ENCODE peak calls at places on chromosomes 13 and 19, in nine cellular contexts. One of them, this sample, is unnamed. For H3K4me1, the result is how much of the 10 kb centered on the place peaks cover.

GRCh38 chr19:35882074-35882832 is 13.9 kb downstream of the APLP1 start:
- DNase-seq in PC-3: peak
- DNase-seq in endothelial cell of umbilical vein: peak
- DNase-seq in lower lobe of right lung: no peak
- DNase-seq in psoas muscle: no peak
- DNase-seq in breast epithelium: no peak
- DNase-seq in A549: peak
- DNase-seq in adipocyte: peak
- DNase-seq in CD8-positive, alpha-beta memory T cell: no peak
- DNase-seq in this sample: peak

GRCh38 chr13:107203146-107203847 is 635.4 kb upstream of the ARGLU1 start:
- DNase-seq in psoas muscle: no peak
- DNase-seq in adipocyte: no peak
- DNase-seq in endothelial cell of umbilical vein: peak
- DNase-seq in PC-3: peak
- DNase-seq in A549: peak
- DNase-seq in breast epithelium: no peak
- DNase-seq in CD8-positive, alpha-beta memory T cell: no peak
- DNase-seq in lower lobe of right lung: no peak
- DNase-seq in this sample: peak

GRCh38 chr13:94947965-94948371 is 235.6 kb upstream of the SOX21 start:
- DNase-seq in endothelial cell of umbilical vein: no peak
- DNase-seq in A549: no peak
- DNase-seq in PC-3: no peak
- DNase-seq in adipocyte: no peak
- DNase-seq in breast epithelium: no peak
- DNase-seq in lower lobe of right lung: no peak
- DNase-seq in CD8-positive, alpha-beta memory T cell: no peak
- DNase-seq in psoas muscle: no peak
- DNase-seq in this sample: peak

GRCh38 chr13:113152894-113153809 is 5.3 kb upstream of the PROZ start:
- DNase-seq in endothelial cell of umbilical vein: no peak
- DNase-seq in adipocyte: peak
- DNase-seq in psoas muscle: peak
- DNase-seq in breast epithelium: no peak
- DNase-seq in A549: peak
- DNase-seq in CD8-positive, alpha-beta memory T cell: no peak
- DNase-seq in PC-3: peak
- DNase-seq in lower lobe of right lung: peak
- DNase-seq in this sample: no peak

GRCh38 chr19:16342002-16342715 is 17.5 kb downstream of the KLF2 start:
- DNase-seq in psoas muscle: no peak
- DNase-seq in endothelial cell of umbilical vein: no peak
- DNase-seq in breast epithelium: no peak
- DNase-seq in CD8-positive, alpha-beta memory T cell: no peak
- DNase-seq in PC-3: no peak
- DNase-seq in adipocyte: no peak
- DNase-seq in lower lobe of right lung: no peak
- DNase-seq in A549: no peak
- DNase-seq in this sample: no peak

GRCh38 chr19:58550362-58551122 is 4.4 kb downstream of the CHMP2A start:
- DNase-seq in A549: no peak
- DNase-seq in adipocyte: no peak
- DNase-seq in CD8-positive, alpha-beta memory T cell: no peak
- DNase-seq in lower lobe of right lung: no peak
- DNase-seq in endothelial cell of umbilical vein: no peak
- DNase-seq in PC-3: no peak
- DNase-seq in psoas muscle: no peak
- DNase-seq in breast epithelium: no peak
- DNase-seq in this sample: no peak

GRCh38 chr13:73536865-73537264 is 478.1 kb downstream of the KLF5 start:
- DNase-seq in endothelial cell of umbilical vein: no peak
- DNase-seq in CD8-positive, alpha-beta memory T cell: no peak
- DNase-seq in adipocyte: no peak
- DNase-seq in psoas muscle: no peak
- DNase-seq in A549: no peak
- DNase-seq in breast epithelium: no peak
- DNase-seq in PC-3: no peak
- DNase-seq in lower lobe of right lung: no peak
- DNase-seq in this sample: no peak

GRCh38 chr19:14118165-14119051 is 846 bp upstream of the PRKACA start:
- DNase-seq in adipocyte: peak
- DNase-seq in lower lobe of right lung: peak
- DNase-seq in breast epithelium: peak
- DNase-seq in A549: no peak
- DNase-seq in PC-3: no peak
- DNase-seq in psoas muscle: peak
- DNase-seq in endothelial cell of umbilical vein: peak
- DNase-seq in CD8-positive, alpha-beta memory T cell: peak
- DNase-seq in this sample: peak

GRCh38 chr19:46610851-46611770 is 10.0 kb downstream of the CALM3 start:
- DNase-seq in psoas muscle: peak
- DNase-seq in endothelial cell of umbilical vein: no peak
- DNase-seq in lower lobe of right lung: no peak
- DNase-seq in CD8-positive, alpha-beta memory T cell: no peak
- DNase-seq in A549: no peak
- DNase-seq in adipocyte: no peak
- DNase-seq in breast epithelium: no peak
- DNase-seq in PC-3: no peak
- DNase-seq in this sample: no peak

GRCh38 chr13:28392428-28392827 is 102.5 kb downstream of the FLT1 start:
- DNase-seq in psoas muscle: no peak
- DNase-seq in CD8-positive, alpha-beta memory T cell: no peak
- DNase-seq in lower lobe of right lung: no peak
- DNase-seq in adipocyte: no peak
- DNase-seq in endothelial cell of umbilical vein: peak
- DNase-seq in PC-3: no peak
- DNase-seq in breast epithelium: no peak
- DNase-seq in A549: no peak
- DNase-seq in this sample: no peak

DNA sequence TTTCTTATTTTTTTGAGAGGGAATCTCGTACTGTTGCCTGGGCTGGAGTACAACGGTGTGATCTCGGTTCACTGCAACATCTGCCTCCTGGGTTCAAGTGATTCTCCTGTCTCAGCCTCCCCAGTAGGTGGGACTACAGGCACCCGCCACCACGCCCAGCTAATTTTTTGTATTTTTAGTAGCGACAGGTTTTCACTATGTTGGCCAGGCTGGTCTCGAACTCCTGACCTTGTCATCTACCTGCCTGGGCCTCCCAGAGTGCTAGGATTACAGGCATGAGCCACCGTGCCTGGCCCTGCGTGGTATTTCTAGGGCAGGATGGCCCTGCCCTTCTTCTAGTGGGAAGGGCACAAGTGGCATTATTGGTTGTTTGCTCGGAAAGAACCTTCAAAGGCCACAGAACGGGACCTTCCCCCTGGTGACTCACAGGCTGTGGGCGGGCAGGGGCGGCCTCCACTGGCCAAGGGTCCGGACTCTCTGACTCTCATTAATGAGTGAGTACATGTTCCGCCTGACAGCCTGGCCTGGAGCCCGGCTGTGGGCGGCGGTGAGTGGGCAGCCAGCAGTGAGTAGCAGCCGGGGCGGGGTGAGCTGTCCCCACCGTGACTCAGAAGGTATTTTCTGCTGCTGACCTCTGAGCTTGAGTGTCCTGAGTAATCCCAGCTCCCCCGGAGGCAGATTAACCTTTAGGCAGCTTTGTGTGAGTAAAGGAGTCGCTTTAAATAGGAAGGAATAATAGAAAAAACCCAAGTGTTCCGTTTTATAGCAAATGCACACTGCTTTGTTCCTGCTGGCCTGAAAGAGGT is 5.1 kb downstream of the DOT1L start:
- DNase-seq in CD8-positive, alpha-beta memory T cell: peak
- DNase-seq in breast epithelium: peak
- DNase-seq in adipocyte: peak
- DNase-seq in A549: peak
- DNase-seq in psoas muscle: peak
- DNase-seq in lower lobe of right lung: peak
- DNase-seq in endothelial cell of umbilical vein: peak
- DNase-seq in PC-3: peak
- DNase-seq in this sample: no peak
- H3K4me1 ChIP-seq in CD8-positive, alpha-beta memory T cell: under half
- H3K4me1 ChIP-seq in breast epithelium: under half
- H3K4me1 ChIP-seq in adipocyte: half or more
- H3K4me1 ChIP-seq in A549: half or more
- H3K4me1 ChIP-seq in psoas muscle: half or more
- H3K4me1 ChIP-seq in lower lobe of right lung: half or more
- H3K4me1 ChIP-seq in endothelial cell of umbilical vein: under half
- H3K4me1 ChIP-seq in PC-3: under half
- H3K4me1 ChIP-seq in this sample: under half

GRCh38 chr19:19425170-19425875 is 19.8 kb downstream of the GATAD2A start:
- DNase-seq in endothelial cell of umbilical vein: no peak
- DNase-seq in A549: no peak
- DNase-seq in PC-3: no peak
- DNase-seq in CD8-positive, alpha-beta memory T cell: no peak
- DNase-seq in breast epithelium: no peak
- DNase-seq in adipocyte: no peak
- DNase-seq in psoas muscle: no peak
- DNase-seq in lower lobe of right lung: no peak
- DNase-seq in this sample: no peak
- H3K4me1 ChIP-seq in endothelial cell of umbilical vein: under half
- H3K4me1 ChIP-seq in A549: under half
- H3K4me1 ChIP-seq in PC-3: under half
- H3K4me1 ChIP-seq in CD8-positive, alpha-beta memory T cell: half or more
- H3K4me1 ChIP-seq in breast epithelium: under half
- H3K4me1 ChIP-seq in adipocyte: under half
- H3K4me1 ChIP-seq in psoas muscle: under half
- H3K4me1 ChIP-seq in lower lobe of right lung: under half
- H3K4me1 ChIP-seq in this sample: under half

DNA sequence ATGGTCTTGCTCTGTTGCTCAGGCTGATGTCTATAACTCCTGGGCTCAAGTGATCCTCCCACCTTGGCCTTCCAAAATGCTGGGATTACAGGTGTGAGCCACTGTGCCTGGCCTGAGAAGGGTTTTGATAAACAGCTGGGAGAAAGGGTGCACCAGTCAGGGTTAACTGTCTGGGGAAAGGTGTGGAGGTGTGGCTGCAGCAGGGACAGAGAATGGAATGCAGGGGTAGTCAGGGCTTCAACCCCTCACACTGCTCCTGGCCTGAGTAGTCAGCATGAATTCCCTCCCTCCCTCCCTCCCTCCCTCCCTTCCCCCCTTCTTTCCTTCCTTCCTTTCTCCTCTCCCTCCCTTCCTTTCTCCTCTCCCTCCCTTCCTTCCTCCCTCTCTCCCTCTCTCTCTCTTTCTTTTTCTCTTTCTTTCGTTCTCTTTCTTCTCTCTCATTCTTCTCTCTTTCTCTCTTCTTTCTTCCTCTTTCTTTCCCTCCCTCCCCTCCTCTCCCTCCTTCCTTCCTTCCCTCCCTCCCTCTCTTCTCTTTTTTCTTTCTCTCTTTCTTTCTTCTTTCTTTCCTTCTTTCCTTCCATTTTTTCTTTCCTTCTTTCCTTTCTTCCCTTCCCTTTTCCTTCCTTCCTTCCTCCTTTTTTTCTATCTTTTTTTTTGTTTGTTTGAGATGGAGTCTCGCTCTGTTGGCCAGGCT is 16.0 kb downstream of the MYO1F start:
- DNase-seq in PC-3: no peak
- DNase-seq in psoas muscle: no peak
- DNase-seq in adipocyte: no peak
- DNase-seq in CD8-positive, alpha-beta memory T cell: no peak
- DNase-seq in breast epithelium: no peak
- DNase-seq in A549: no peak
- DNase-seq in endothelial cell of umbilical vein: no peak
- DNase-seq in lower lobe of right lung: no peak
- DNase-seq in this sample: no peak
- H3K4me1 ChIP-seq in PC-3: under half
- H3K4me1 ChIP-seq in psoas muscle: under half
- H3K4me1 ChIP-seq in adipocyte: under half
- H3K4me1 ChIP-seq in CD8-positive, alpha-beta memory T cell: under half
- H3K4me1 ChIP-seq in breast epithelium: under half
- H3K4me1 ChIP-seq in A549: under half
- H3K4me1 ChIP-seq in endothelial cell of umbilical vein: under half
- H3K4me1 ChIP-seq in lower lobe of right lung: under half
- H3K4me1 ChIP-seq in this sample: under half

GRCh38 chr13:79525458-79525857 is 44.5 kb downstream of the NDFIP2 start:
- DNase-seq in adipocyte: no peak
- DNase-seq in lower lobe of right lung: no peak
- DNase-seq in breast epithelium: no peak
- DNase-seq in psoas muscle: no peak
- DNase-seq in A549: no peak
- DNase-seq in CD8-positive, alpha-beta memory T cell: no peak
- DNase-seq in PC-3: peak
- DNase-seq in endothelial cell of umbilical vein: peak
- DNase-seq in this sample: no peak
- H3K4me1 ChIP-seq in adipocyte: under half
- H3K4me1 ChIP-seq in lower lobe of right lung: under half
- H3K4me1 ChIP-seq in breast epithelium: under half
- H3K4me1 ChIP-seq in psoas muscle: under half
- H3K4me1 ChIP-seq in A549: under half
- H3K4me1 ChIP-seq in CD8-positive, alpha-beta memory T cell: under half
- H3K4me1 ChIP-seq in PC-3: under half
- H3K4me1 ChIP-seq in endothelial cell of umbilical vein: under half
- H3K4me1 ChIP-seq in this sample: under half

This sample was measured in A673.